ENCODE peak calls at places on chromosomes 4 and X, in nine cellular contexts. Z is mesenchymal stem cell; J is adipocyte; M is stimulated activated naive B cell treated with anti-CD40 and anti-IgM and Interleukin-4, amounts not matched to agents 10 μg/mL and 1 μg/mL and 100 μg/mL, for 72 hours; C is AG10803; Q is foreskin fibroblast; V is left ventricle myocardium inferior; Y is GM18507; H is cardiac muscle cell. U is an unnamed sample.
A peak's percentile ranks its signal among the peaks of the same experiment; 100 is the strongest.

GRCh38 chr4:8558080-8558960 is 21.9 kb upstream of the GPR78 start:
- DNase-seq in Z (no peak), J (peak; percentile 40), M (no peak), C (peak; percentile 15), Q (no peak), V (no peak), Y (no peak), H (no peak), U (no peak)

GRCh38 chrX:43958529-43958928 is 14.7 kb downstream of the NDP start:
- DNase-seq in Z (peak; percentile 80), J (peak; percentile 86), M (peak; percentile 2), C (peak; percentile 80), Q (peak; percentile 80), V (no peak), Y (no peak), H (peak; percentile 68), U (peak; percentile 92)

GRCh38 chr4:152408514-152409327 is 127.2 kb downstream of the FBXW7 start:
- DNase-seq in Z (peak; percentile 71), J (peak; percentile 64), M (no peak), C (peak; percentile 31), Q (peak; percentile 55), V (no peak), Y (no peak), H (peak; percentile 49), U (peak; percentile 44)

GRCh38 chr4:7415927-7416686 is 18.6 kb downstream of the PSAPL1 start:
- DNase-seq in Z (no peak), J (no peak), M (no peak), C (no peak), Q (no peak), V (peak; percentile 2), Y (no peak), H (no peak), U (no peak)

GRCh38 chr4:159006202-159006601 is 96.7 kb upstream of the RAPGEF2 start:
- DNase-seq in Z (peak; percentile 52), J (no peak), M (no peak), C (peak; percentile 49), Q (peak; percentile 80), V (no peak), Y (no peak), H (no peak), U (peak; percentile 6)

GRCh38 chr4:145507636-145508035 is 26.0 kb downstream of the SMAD1 start:
- DNase-seq in Z (peak; percentile 68), J (peak; percentile 34), M (no peak), C (no peak), Q (no peak), V (no peak), Y (no peak), H (no peak), U (peak; percentile 55)

GRCh38 chr4:127708985-127709384 is 21.2 kb upstream of the SLC25A31 start:
- DNase-seq in Z (peak; percentile 47), J (no peak), M (no peak), C (peak; percentile 42), Q (peak; percentile 88), V (no peak), Y (no peak), H (no peak), U (peak; percentile 76)

GRCh38 chrX:12372111-12372510 is 233.8 kb downstream of the FRMPD4 start:
- DNase-seq in Z (no peak), J (peak; percentile 47), M (no peak), C (peak; percentile 82), Q (peak; percentile 40), V (no peak), Y (no peak), H (no peak), U (peak; percentile 80)

GRCh38 chr4:107622006-107622405 is 98.0 kb downstream of the PAPSS1 start:
- DNase-seq in Z (no peak), J (no peak), M (no peak), C (no peak), Q (no peak), V (no peak), Y (no peak), H (no peak), U (no peak)

GRCh38 chrX:153352858-153353257 is 18.9 kb downstream of the ZNF275 start:
- DNase-seq in Z (no peak), J (no peak), M (no peak), C (no peak), Q (no peak), V (no peak), Y (no peak), H (no peak), U (no peak)

GRCh38 chrX:141176586-141177451 is at the start of gene LDOC1:
- DNase-seq in Z (peak; percentile 76), J (peak; percentile 88), M (peak; percentile 61), C (peak; percentile 64), Q (peak; percentile 77), V (peak; percentile 69), Y (no peak), H (peak; percentile 86), U (peak; percentile 59)

GRCh38 chrX:49165901-49166881 is 3.6 kb downstream of the MAGIX start:
- DNase-seq in Z (peak; percentile 76), J (peak; percentile 10), M (peak; percentile 69), C (peak; percentile 62), Q (peak; percentile 79), V (peak; percentile 80), Y (no peak), H (peak; percentile 84), U (peak; percentile 63)

GRCh38 chr4:128846063-128846462 is 36.6 kb downstream of the JADE1 start:
- DNase-seq in Z (no peak), J (no peak), M (no peak), C (no peak), Q (no peak), V (no peak), Y (no peak), H (no peak), U (no peak)

GRCh38 chr4:189048119-189048518 is 892.6 kb upstream of the FRG1 start:
- DNase-seq in Z (peak; percentile 68), J (no peak), M (no peak), C (no peak), Q (no peak), V (no peak), Y (no peak), H (no peak), U (no peak)

GRCh38 chrX:108399427-108400165 is 38.6 kb downstream of the COL4A6 start:
- DNase-seq in Z (no peak), J (peak; percentile 74), M (no peak), C (peak; percentile 4), Q (peak; percentile 85), V (no peak), Y (no peak), H (no peak), U (peak; percentile 58)

GRCh38 chr4:161287678-161288352 is 876.0 kb downstream of the FSTL5 start:
- DNase-seq in Z (no peak), J (no peak), M (no peak), C (no peak), Q (no peak), V (no peak), Y (no peak), H (no peak), U (no peak)

GRCh38 chr4:2861631-2862436 is 18.2 kb downstream of the ADD1 start:
- DNase-seq in Z (peak; percentile 47), J (peak; percentile 36), M (no peak), C (no peak), Q (peak; percentile 65), V (no peak), Y (no peak), H (no peak), U (no peak)

GRCh38 chrX:77436682-77437081 is 10.5 kb upstream of the FGF16 start:
- DNase-seq in Z (no peak), J (no peak), M (no peak), C (no peak), Q (peak; percentile 79), V (no peak), Y (no peak), H (no peak), U (peak; percentile 70)

GRCh38 chrX:943035-943434 is 269.4 kb downstream of the CRLF2 start:
- DNase-seq in Z (no peak), J (no peak), M (no peak), C (no peak), Q (no peak), V (no peak), Y (no peak), H (no peak), U (no peak)

GRCh38 chr4:82519072-82519471 is 42.7 kb downstream of the TMEM150C start:
- DNase-seq in Z (peak; percentile 6), J (peak; percentile 8), M (no peak), C (no peak), Q (peak; percentile 24), V (no peak), Y (no peak), H (no peak), U (peak; percentile 71)

GRCh38 chrX:94216738-94217137 is 542.7 kb downstream of the FAM133A start:
- DNase-seq in Z (no peak), J (no peak), M (no peak), C (no peak), Q (no peak), V (no peak), Y (no peak), H (no peak), U (no peak)

GRCh38 chrX:71198066-71198465 is 25.0 kb upstream of the GJB1 start:
- DNase-seq in Z (no peak), J (no peak), M (peak; percentile 15), C (no peak), Q (no peak), V (no peak), Y (no peak), H (no peak), U (no peak)

GRCh38 chr4:159979351-159979750 is 876.5 kb downstream of the RAPGEF2 start:
- DNase-seq in Z (no peak), J (no peak), M (no peak), C (no peak), Q (no peak), V (no peak), Y (no peak), H (no peak), U (no peak)

GRCh38 chr4:31674313-31674947 is 954.3 kb downstream of the PCDH7 start:
- DNase-seq in Z (peak; percentile 30), J (peak; percentile 51), M (no peak), C (no peak), Q (peak; percentile 9), V (no peak), Y (no peak), H (peak; percentile 32), U (peak; percentile 51)